ENCODE peak calls at places on chromosomes 5 and 9, in eight cellular contexts. L is NCI-H1092; K is T-helper 2 cell; H is ureter; T is fibroblast of the aortic adventitia; C is SW 1271; S is uterus; U is stimulated activated CD4-positive, alpha-beta T cell treated with anti-CD3 and anti-CD28 coated beads, Interleukin-2, amount 100 ng/mL, for 48 hours. M is an unnamed sample.

GRCh38 chr9:133981958-133982681 is 10.0 kb downstream of the VAV2 start:
- DNase-seq in L (no peak), K (no peak), H (no peak), T (no peak), C (no peak), S (no peak), U (no peak), M (no peak)

GRCh38 chr9:113993838-113994540 is 84.1 kb downstream of the AMBP start:
- DNase-seq in L (peak), K (no peak), H (peak), T (peak), C (no peak), S (peak), U (no peak), M (no peak)

GRCh38 chr5:52779213-52779612 is 8.5 kb upstream of the ITGA1 start:
- DNase-seq in L (no peak), K (no peak), H (no peak), T (no peak), C (no peak), S (no peak), U (no peak), M (no peak)

GRCh38 chr5:68646142-68646541 is 430.6 kb downstream of the PIK3R1 start:
- DNase-seq in L (no peak), K (no peak), H (no peak), T (peak), C (no peak), S (no peak), U (no peak), M (no peak)

GRCh38 chr9:98780059-98780749 is 16.2 kb downstream of the ANKS6 start:
- DNase-seq in L (no peak), K (no peak), H (no peak), T (no peak), C (no peak), S (no peak), U (no peak), M (no peak)

GRCh38 chr9:121267689-121268597 is at the start of gene GSN:
- DNase-seq in L (peak), K (peak), H (peak), T (peak), C (peak), S (peak), U (peak), M (no peak)

GRCh38 chr9:126650404-126650804 is 36.7 kb downstream of the LMX1B start:
- DNase-seq in L (no peak), K (no peak), H (no peak), T (no peak), C (no peak), S (no peak), U (no peak), M (no peak)

GRCh38 chr9:94213513-94214124 is 45.5 kb upstream of the ZNF169 start:
- DNase-seq in L (peak), K (peak), H (peak), T (peak), C (peak), S (peak), U (peak), M (peak)

GRCh38 chr5:139638090-139638735 is 9.9 kb upstream of the CXXC5 start:
- DNase-seq in L (peak), K (no peak), H (peak), T (peak), C (no peak), S (peak), U (no peak), M (no peak)

GRCh38 chr9:108133101-108133500 is 643.5 kb upstream of the KLF4 start:
- DNase-seq in L (no peak), K (no peak), H (no peak), T (no peak), C (no peak), S (no peak), U (no peak), M (no peak)

GRCh38 chr9:75653335-75653734 is 237.1 kb upstream of the PCSK5 start:
- DNase-seq in L (no peak), K (no peak), H (no peak), T (no peak), C (no peak), S (no peak), U (no peak), M (no peak)

GRCh38 chr9:109315889-109316640 is 4.8 kb downstream of the EPB41L4B start:
- DNase-seq in L (peak), K (no peak), H (peak), T (peak), C (no peak), S (no peak), U (no peak), M (peak)

GRCh38 chr5:184461-184860 is 6.8 kb upstream of the LRRC14B start:
- DNase-seq in L (no peak), K (no peak), H (no peak), T (peak), C (no peak), S (no peak), U (no peak), M (no peak)

GRCh38 chr5:170315154-170315553 is 17.6 kb upstream of the LCP2 start:
- DNase-seq in L (no peak), K (no peak), H (peak), T (peak), C (no peak), S (peak), U (no peak), M (no peak)

GRCh38 chr5:138632900-138633489 is 57.8 kb upstream of the HSPA9 start:
- DNase-seq in L (no peak), K (no peak), H (peak), T (peak), C (peak), S (peak), U (peak), M (peak)

GRCh38 chr5:113325054-113325453 is 109.7 kb downstream of the TSSK1B start:
- DNase-seq in L (no peak), K (no peak), H (no peak), T (no peak), C (no peak), S (no peak), U (no peak), M (no peak)

GRCh38 chr5:3348576-3349535 is 246.8 kb upstream of the IRX1 start:
- DNase-seq in L (no peak), K (no peak), H (peak), T (no peak), C (no peak), S (no peak), U (no peak), M (no peak)

GRCh38 chr5:10583663-10584572 is 20.0 kb downstream of the ANKRD33B start:
- DNase-seq in L (no peak), K (no peak), H (peak), T (no peak), C (no peak), S (no peak), U (no peak), M (no peak)

GRCh38 chr9:35519697-35520403 is 29.9 kb downstream of the RUSC2 start:
- DNase-seq in L (no peak), K (no peak), H (no peak), T (no peak), C (no peak), S (no peak), U (no peak), M (no peak)

GRCh38 chr5:172782169-172783039 is 11.4 kb upstream of the DUSP1 start:
- DNase-seq in L (no peak), K (no peak), H (no peak), T (peak), C (no peak), S (no peak), U (no peak), M (peak)

GRCh38 chr9:9912459-9912858 is 700.3 kb downstream of the PTPRD start:
- DNase-seq in L (peak), K (no peak), H (no peak), T (no peak), C (no peak), S (no peak), U (no peak), M (no peak)

GRCh38 chr5:56638768-56639238 is 176.5 kb upstream of the MAP3K1 start:
- DNase-seq in L (no peak), K (no peak), H (no peak), T (no peak), C (no peak), S (no peak), U (no peak), M (no peak)

GRCh38 chr5:52996966-52997365 is 7.8 kb downstream of the ITGA2 start:
- DNase-seq in L (no peak), K (no peak), H (no peak), T (no peak), C (no peak), S (no peak), U (no peak), M (no peak)

GRCh38 chr5:105581988-105582690 is 2019.5 kb upstream of the NUDT12 start:
- DNase-seq in L (no peak), K (no peak), H (no peak), T (no peak), C (no peak), S (no peak), U (no peak), M (no peak)

GRCh38 chr9:112249277-112249676 is 74.2 kb upstream of the SUSD1 start:
- DNase-seq in L (no peak), K (no peak), H (no peak), T (peak), C (no peak), S (no peak), U (no peak), M (no peak)

GRCh38 chr9:34575775-34576592 is 13.5 kb downstream of the CNTFR start:
- DNase-seq in L (no peak), K (no peak), H (no peak), T (no peak), C (no peak), S (no peak), U (no peak), M (no peak)

GRCh38 chr5:92836861-92837755 is 743.9 kb downstream of the NR2F1-AS1 start:
- DNase-seq in L (no peak), K (no peak), H (no peak), T (peak), C (no peak), S (no peak), U (no peak), M (no peak)

GRCh38 chr9:93060746-93061259 is 2.3 kb downstream of the SUSD3 start:
- DNase-seq in L (no peak), K (no peak), H (no peak), T (peak), C (no peak), S (peak), U (no peak), M (no peak)

GRCh38 chr5:4275232-4275631 is 679.6 kb downstream of the IRX1 start:
- DNase-seq in L (no peak), K (no peak), H (no peak), T (no peak), C (no peak), S (no peak), U (no peak), M (no peak)

GRCh38 chr5:175887463-175887862 is 16.1 kb downstream of the CPLX2 start:
- DNase-seq in L (peak), K (no peak), H (no peak), T (no peak), C (no peak), S (no peak), U (no peak), M (no peak)

GRCh38 chr5:73434461-73434860 is 14.1 kb downstream of the FOXD1 start:
- DNase-seq in L (no peak), K (no peak), H (no peak), T (no peak), C (no peak), S (no peak), U (no peak), M (no peak)

GRCh38 chr5:155530046-155530445 is 516.5 kb downstream of the KIF4B start:
- DNase-seq in L (no peak), K (no peak), H (no peak), T (no peak), C (no peak), S (no peak), U (no peak), M (no peak)

GRCh38 chr9:136981588-136982231 is 1.1 kb upstream of the LCNL1 start:
- DNase-seq in L (no peak), K (no peak), H (no peak), T (no peak), C (no peak), S (peak), U (no peak), M (no peak)

M was measured in Panc1.